ENCODE peak calls at places on chromosomes 6 and 20, in ten cellular contexts. Q is pancreas; C is CD8-positive, alpha-beta T cell; R is SJSA1; V is endodermal cell; O is fibroblast of lung; M is esophagus squamous epithelium; B is body of pancreas; K is A549; P is lung. J is an unnamed sample. For H3K4me1, the result is how much of the 10 kb centered on the place peaks cover.

GRCh38 chr20:47521059-47521808 is 19.5 kb downstream of the NCOA3 start:
- DNase-seq in Q (no peak), C (no peak), R (no peak), V (peak), O (no peak), M (no peak), B (no peak), K (peak), P (no peak), J (no peak)

GRCh38 chr6:107490568-107491058 is 696 bp downstream of the SOBP start:
- DNase-seq in Q (no peak), C (no peak), R (no peak), V (no peak), O (no peak), M (no peak), B (no peak), K (no peak), P (no peak), J (no peak)

GRCh38 chr6:32252326-32253009 is 28.6 kb upstream of the NOTCH4 start:
- DNase-seq in Q (no peak), C (no peak), R (no peak), V (no peak), O (no peak), M (no peak), B (no peak), K (no peak), P (no peak), J (no peak)

GRCh38 chr6:139060332-139060731 is 31.8 kb downstream of the ABRACL start:
- DNase-seq in Q (no peak), C (no peak), R (no peak), V (no peak), O (peak), M (no peak), B (no peak), K (no peak), P (no peak), J (no peak)

GRCh38 chr6:21732731-21733130 is 139.2 kb downstream of the SOX4 start:
- DNase-seq in Q (no peak), C (no peak), R (no peak), V (no peak), O (no peak), M (no peak), B (no peak), K (no peak), P (no peak), J (no peak)

GRCh38 chr6:41426438-41426851 is 91.0 kb downstream of the NCR2 start:
- DNase-seq in Q (no peak), C (no peak), R (no peak), V (peak), O (no peak), M (no peak), B (no peak), K (no peak), P (no peak), J (no peak)

GRCh38 chr6:14665827-14666724 is 548.5 kb downstream of the CD83 start:
- DNase-seq in Q (no peak), C (no peak), R (peak), V (no peak), O (peak), M (no peak), B (no peak), K (peak), P (no peak), J (peak)

GRCh38 chr20:63947638-63948456 is 8.4 kb downstream of the UCKL1 start:
- DNase-seq in Q (peak), C (peak), R (no peak), V (no peak), O (no peak), M (no peak), B (no peak), K (no peak), P (no peak), J (no peak)

GRCh38 chr6:133609404-133610270 is 279.3 kb upstream of the TCF21 start:
- DNase-seq in Q (no peak), C (no peak), R (peak), V (no peak), O (peak), M (no peak), B (no peak), K (peak), P (no peak), J (no peak)

GRCh38 chr6:152472325-152472724 is 164.8 kb downstream of the SYNE1 start:
- DNase-seq in Q (no peak), C (no peak), R (no peak), V (no peak), O (no peak), M (no peak), B (no peak), K (no peak), P (no peak), J (no peak)

GRCh38 chr6:55578537-55579363 is at the start of gene HMGCLL1:
- DNase-seq in Q (peak), C (no peak), R (no peak), V (peak), O (no peak), M (no peak), B (peak), K (peak), P (peak), J (peak)

GRCh38 chr6:137222376-137222775 is 3.2 kb upstream of the IFNGR1 start:
- DNase-seq in Q (no peak), C (no peak), R (no peak), V (no peak), O (no peak), M (no peak), B (no peak), K (no peak), P (no peak), J (no peak)

GRCh38 chr6:106309766-106310373 is 15.7 kb downstream of the ATG5 start:
- DNase-seq in Q (no peak), C (no peak), R (no peak), V (no peak), O (peak), M (no peak), B (no peak), K (no peak), P (no peak), J (no peak)

GRCh38 chr6:158060447-158061360 is 79.0 kb downstream of the SYNJ2 start:
- DNase-seq in Q (peak), C (no peak), R (peak), V (peak), O (peak), M (peak), B (peak), K (peak), P (peak), J (peak)

GRCh38 chr6:70112686-70113570 is 190.0 kb downstream of the COL9A1 start:
- DNase-seq in Q (peak), C (no peak), R (no peak), V (no peak), O (no peak), M (no peak), B (peak), K (no peak), P (no peak), J (no peak)

GRCh38 chr6:135576055-135576454 is 78.5 kb upstream of the AHI1 start:
- DNase-seq in Q (no peak), C (no peak), R (no peak), V (no peak), O (peak), M (no peak), B (no peak), K (peak), P (no peak), J (no peak)

GRCh38 chr20:57698191-57698866 is 11.5 kb downstream of the PMEPA1 start:
- DNase-seq in Q (no peak), C (peak), R (peak), V (no peak), O (peak), M (no peak), B (no peak), K (peak), P (no peak), J (no peak)

GRCh38 chr6:141562181-141562800 is 570.4 kb upstream of the GJE1 start:
- DNase-seq in Q (no peak), C (no peak), R (no peak), V (peak), O (peak), M (no peak), B (no peak), K (no peak), P (peak), J (peak)

GRCh38 chr6:140923048-140923447 is 1209.7 kb upstream of the GJE1 start:
- DNase-seq in Q (no peak), C (no peak), R (no peak), V (no peak), O (no peak), M (no peak), B (no peak), K (no peak), P (no peak), J (no peak)

GRCh38 chr6:17820055-17820454 is 113.3 kb upstream of the NUP153 start:
- DNase-seq in Q (no peak), C (no peak), R (no peak), V (peak), O (peak), M (no peak), B (no peak), K (peak), P (no peak), J (no peak)

GRCh38 chr20:19349879-19350278 is 137.4 kb downstream of the SLC24A3 start:
- DNase-seq in Q (no peak), C (no peak), R (no peak), V (no peak), O (no peak), M (no peak), B (no peak), K (no peak), P (no peak), J (no peak)

GRCh38 chr20:19351542-19351941 is 139.1 kb downstream of the SLC24A3 start:
- DNase-seq in Q (no peak), C (no peak), R (no peak), V (no peak), O (no peak), M (no peak), B (no peak), K (no peak), P (no peak), J (no peak)

DNA sequence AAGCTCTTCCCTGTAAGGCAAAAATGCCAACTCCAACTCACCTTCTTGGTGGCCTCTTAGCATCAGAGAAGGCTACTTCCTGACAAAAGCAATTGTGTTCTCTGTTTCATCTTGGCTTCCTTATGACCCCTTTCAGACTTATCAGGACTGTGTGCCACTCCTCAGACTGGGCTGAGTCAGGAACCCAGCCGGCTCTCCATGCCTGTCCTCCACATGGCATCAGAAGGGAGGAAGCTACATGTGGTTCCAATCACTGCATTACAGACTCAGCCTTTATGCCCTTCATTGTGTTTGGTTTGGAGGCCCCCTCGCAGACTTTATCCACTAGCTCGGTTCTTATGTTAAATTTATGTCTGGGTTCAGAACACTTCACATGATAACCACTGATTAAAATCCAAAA is 142.5 kb downstream of the SLC24A3 start:
- DNase-seq in Q (no peak), C (no peak), R (no peak), V (no peak), O (no peak), M (no peak), B (no peak), K (no peak), P (no peak), J (no peak)
- H3K4me3 ChIP-seq in Q (no peak), C (no peak), R (no peak), V (no peak), O (no peak), M (no peak), B (no peak), K (no peak), P (no peak), J (no peak)

DNA sequence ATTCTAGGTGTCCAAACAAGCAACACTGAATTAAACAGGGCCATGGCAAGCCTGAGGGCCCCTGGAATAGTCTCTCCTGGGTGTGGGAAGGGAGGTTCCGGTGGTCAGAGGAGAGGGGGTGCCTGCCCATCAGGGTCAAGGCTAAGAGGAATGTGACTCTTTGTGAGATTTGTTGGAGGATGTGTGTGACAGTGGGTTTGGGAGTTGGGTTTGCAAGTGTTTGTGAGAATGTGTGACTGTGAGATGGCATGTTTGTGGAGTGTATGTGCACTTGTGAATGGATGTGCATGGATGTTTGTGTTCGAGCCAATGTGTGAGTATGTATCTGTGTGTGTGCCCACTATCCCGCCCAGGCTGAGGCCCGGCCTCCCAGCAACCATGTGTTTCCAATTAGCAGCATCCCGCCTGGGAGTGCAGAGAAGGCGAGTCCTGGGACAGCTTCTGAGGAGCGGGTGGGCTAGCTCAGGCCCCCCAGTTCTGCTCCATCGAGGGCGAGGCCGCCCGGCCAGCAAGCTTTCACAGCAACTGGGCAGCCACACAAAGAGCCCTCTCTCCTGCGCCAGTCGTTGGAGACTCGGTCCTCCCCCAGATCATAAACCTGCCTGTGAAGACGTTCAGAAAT is 12.6 kb downstream of the FOXC1 start:
- DNase-seq in Q (no peak), C (no peak), R (no peak), V (no peak), O (no peak), M (no peak), B (no peak), K (no peak), P (no peak), J (peak)
- H3K27ac ChIP-seq in Q (no peak), C (no peak), R (no peak), V (no peak), O (no peak), M (no peak), B (no peak), K (no peak), P (no peak), J (no peak)

DNA sequence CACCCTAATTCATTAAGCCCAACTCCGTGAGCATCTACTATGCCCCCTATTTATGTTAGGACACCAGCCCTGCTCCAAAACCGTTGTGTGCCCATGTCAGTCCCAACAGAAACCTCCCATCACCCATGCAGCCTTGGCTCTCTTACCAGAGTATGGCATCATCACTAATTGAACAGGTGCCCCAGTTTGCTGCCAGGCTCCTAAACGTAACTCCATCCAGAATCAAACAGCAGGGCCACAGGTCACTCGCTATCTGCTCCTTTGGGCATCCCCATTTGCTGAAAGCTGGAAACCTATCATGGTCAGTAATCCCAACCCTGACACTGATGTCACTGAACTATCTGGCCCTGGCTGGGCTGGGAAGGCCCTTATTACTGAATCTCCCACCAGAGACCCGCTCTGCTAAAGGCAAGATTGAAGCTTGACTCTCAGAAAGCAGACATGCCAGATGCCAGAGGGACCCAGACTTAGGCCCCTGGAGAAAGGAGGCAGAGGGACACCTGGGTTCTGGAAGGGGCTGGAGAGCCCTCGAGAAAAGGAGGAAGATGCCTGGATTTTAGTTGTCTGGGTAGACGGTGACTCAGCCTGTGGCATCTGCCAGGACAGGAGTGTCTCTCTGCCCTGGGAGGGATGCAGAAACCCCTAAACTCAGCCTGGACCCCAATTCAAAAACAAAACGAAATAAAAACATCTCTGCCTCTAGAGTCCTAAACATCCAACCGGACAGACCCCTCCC is 14.0 kb downstream of the MUCL3 start:
- DNase-seq in Q (no peak), C (no peak), R (no peak), V (peak), O (no peak), M (no peak), B (no peak), K (no peak), P (no peak), J (no peak)
- H3K4me1 ChIP-seq in Q (under half), C (under half), R (under half), V (under half), O (under half), M (under half), B (under half), K (under half), P (under half), J (under half)

DNA sequence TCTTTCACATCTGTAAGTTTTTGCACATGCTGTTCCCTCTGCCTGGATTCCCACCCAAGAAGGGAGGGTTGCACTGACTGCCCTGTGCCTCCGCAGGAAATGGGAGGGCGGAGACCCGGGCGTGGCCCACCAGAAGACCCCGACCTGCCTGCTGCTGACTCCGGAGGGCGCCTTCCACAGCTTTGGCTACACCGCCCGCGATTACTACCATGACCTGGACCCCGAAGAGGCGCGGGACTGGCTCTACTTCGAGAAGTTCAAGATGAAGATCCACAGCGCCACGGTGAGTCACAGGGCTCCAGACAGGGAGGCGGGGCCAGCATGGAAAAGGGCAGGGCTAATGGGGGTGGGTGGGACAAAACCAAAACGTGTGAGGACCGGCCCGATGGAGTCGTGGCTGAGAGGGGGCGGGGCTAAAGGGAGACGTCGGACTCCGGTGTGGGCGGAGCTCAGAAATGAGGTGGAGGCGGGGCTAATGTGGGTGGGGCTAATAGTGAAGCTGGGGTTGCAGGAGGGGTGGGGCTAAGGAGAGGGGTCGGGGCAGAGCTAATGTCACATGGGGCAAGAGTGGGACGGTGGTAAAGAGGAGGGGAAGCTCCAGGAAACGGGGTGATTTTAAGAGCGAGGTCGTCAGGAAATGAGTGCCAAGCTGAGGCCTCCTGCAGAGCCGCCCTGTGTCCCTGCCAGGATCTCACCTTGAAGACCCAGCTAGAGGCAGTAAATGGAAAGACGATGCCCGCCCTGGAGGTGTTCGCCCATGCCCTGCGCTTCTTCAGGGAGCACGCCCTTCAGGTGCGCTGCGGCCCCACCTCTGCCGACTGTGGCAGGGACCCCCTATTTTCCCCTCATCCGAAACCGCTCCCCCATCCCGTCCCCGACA is 12.6 kb downstream of the HSPA12B start:
- DNase-seq in Q (peak), C (peak), R (no peak), V (peak), O (no peak), M (no peak), B (peak), K (peak), P (peak), J (peak)
- H3K4me3 ChIP-seq in Q (no peak), C (no peak), R (no peak), V (peak), O (no peak), M (no peak), B (no peak), K (peak), P (no peak), J (no peak)

GRCh38 chr20:19874328-19874727 is 116.3 kb downstream of the RIN2 start:
- DNase-seq in Q (no peak), C (no peak), R (no peak), V (no peak), O (no peak), M (no peak), B (no peak), K (no peak), P (no peak), J (no peak)
- H3K27ac ChIP-seq in Q (no peak), C (no peak), R (no peak), V (no peak), O (no peak), M (no peak), B (no peak), K (peak), P (no peak), J (no peak)

GRCh38 chr20:21698494-21699215 is 6.8 kb upstream of the PAX1 start:
- DNase-seq in Q (no peak), C (no peak), R (no peak), V (no peak), O (no peak), M (no peak), B (no peak), K (no peak), P (no peak), J (no peak)
- H3K4me1 ChIP-seq in Q (under half), C (under half), R (under half), V (under half), O (under half), M (under half), B (under half), K (under half), P (under half), J (under half)